ENCODE peak calls at places on chromosomes 6 and 20, in six cellular contexts. W is A549; H is fibroblast of lung; T is CD8-positive, alpha-beta memory T cell; D is mammary epithelial cell; Z is spleen. X is an unnamed sample.

GRCh38 chr20:4060054-4060795 is 44.9 kb upstream of the RNF24 start:
- DNase-seq in W (no peak), H (no peak), T (no peak), D (no peak), Z (peak), X (peak)

GRCh38 chr6:142900467-142900961 is 44.5 kb downstream of the HIVEP2 start:
- DNase-seq in W (no peak), H (no peak), T (peak), D (no peak), Z (no peak), X (no peak)

GRCh38 chr6:144186817-144187625 is 36.7 kb downstream of the STX11 start:
- DNase-seq in W (no peak), H (no peak), T (no peak), D (no peak), Z (no peak), X (no peak)

GRCh38 chr6:130775421-130776012 is 51.7 kb upstream of the SMLR1 start:
- DNase-seq in W (no peak), H (peak), T (no peak), D (no peak), Z (no peak), X (no peak)

GRCh38 chr6:113464959-113465358 is 392.2 kb upstream of the MARCKS start:
- DNase-seq in W (peak), H (peak), T (no peak), D (peak), Z (no peak), X (no peak)

GRCh38 chr20:61918548-61918947 is 147.1 kb downstream of the TAF4 start:
- DNase-seq in W (no peak), H (no peak), T (no peak), D (no peak), Z (no peak), X (peak)

GRCh38 chr6:35363293-35363750 is 21.0 kb downstream of the PPARD start:
- DNase-seq in W (no peak), H (peak), T (no peak), D (no peak), Z (no peak), X (peak)

GRCh38 chr6:144335914-144336313 is 50.8 kb downstream of the UTRN start:
- DNase-seq in W (no peak), H (no peak), T (no peak), D (peak), Z (peak), X (no peak)

GRCh38 chr20:39563406-39563805 is 601.3 kb downstream of the DHX35 start:
- DNase-seq in W (no peak), H (no peak), T (no peak), D (no peak), Z (no peak), X (no peak)

GRCh38 chr6:147204060-147204785 is at the start of gene STXBP5:
- DNase-seq in W (no peak), H (peak), T (peak), D (peak), Z (peak), X (peak)

GRCh38 chr6:49462071-49462470 is 982 bp downstream of the MMUT start:
- DNase-seq in W (no peak), H (peak), T (peak), D (peak), Z (no peak), X (no peak)

GRCh38 chr6:111662794-111663231 is 57.1 kb upstream of the TRAF3IP2 start:
- DNase-seq in W (no peak), H (peak), T (no peak), D (no peak), Z (no peak), X (no peak)

GRCh38 chr20:49603209-49603627 is 35.3 kb upstream of the PTGIS start:
- DNase-seq in W (no peak), H (peak), T (no peak), D (no peak), Z (no peak), X (peak)

GRCh38 chr20:2986466-2986865 is 57.0 kb upstream of the GNRH2 start:
- DNase-seq in W (no peak), H (peak), T (no peak), D (peak), Z (no peak), X (no peak)

GRCh38 chr20:823326-823902 is 10.1 kb upstream of the FAM110A start:
- DNase-seq in W (no peak), H (no peak), T (no peak), D (no peak), Z (no peak), X (no peak)

GRCh38 chr20:1856419-1856818 is 38.8 kb upstream of the SIRPA start:
- DNase-seq in W (no peak), H (no peak), T (no peak), D (no peak), Z (no peak), X (no peak)

GRCh38 chr6:168270274-168271174 is 49.1 kb downstream of the DACT2 start:
- DNase-seq in W (no peak), H (no peak), T (no peak), D (no peak), Z (no peak), X (peak)

GRCh38 chr20:24681634-24682495 is 212.4 kb downstream of the SYNDIG1 start:
- DNase-seq in W (no peak), H (no peak), T (no peak), D (no peak), Z (peak), X (no peak)

GRCh38 chr6:22029169-22029568 is 267.7 kb downstream of the PRL start:
- DNase-seq in W (no peak), H (peak), T (no peak), D (no peak), Z (no peak), X (no peak)
- H3K27ac ChIP-seq in W (peak), H (no peak), T (no peak), D (no peak), Z (no peak), X (no peak)

GRCh38 chr6:136739501-136739900 is 52.8 kb downstream of the MAP3K5 start:
- DNase-seq in W (no peak), H (no peak), T (peak), D (no peak), Z (no peak), X (no peak)

GRCh38 chr6:136738178-136739057 is 53.9 kb downstream of the MAP3K5 start:
- DNase-seq in W (no peak), H (peak), T (no peak), D (no peak), Z (no peak), X (no peak)

GRCh38 chr6:136742125-136742524 is 50.2 kb downstream of the MAP3K5 start:
- DNase-seq in W (no peak), H (no peak), T (no peak), D (no peak), Z (no peak), X (no peak)

GRCh38 chr6:136739071-136739470 is 53.2 kb downstream of the MAP3K5 start:
- DNase-seq in W (no peak), H (no peak), T (no peak), D (no peak), Z (no peak), X (no peak)

DNA sequence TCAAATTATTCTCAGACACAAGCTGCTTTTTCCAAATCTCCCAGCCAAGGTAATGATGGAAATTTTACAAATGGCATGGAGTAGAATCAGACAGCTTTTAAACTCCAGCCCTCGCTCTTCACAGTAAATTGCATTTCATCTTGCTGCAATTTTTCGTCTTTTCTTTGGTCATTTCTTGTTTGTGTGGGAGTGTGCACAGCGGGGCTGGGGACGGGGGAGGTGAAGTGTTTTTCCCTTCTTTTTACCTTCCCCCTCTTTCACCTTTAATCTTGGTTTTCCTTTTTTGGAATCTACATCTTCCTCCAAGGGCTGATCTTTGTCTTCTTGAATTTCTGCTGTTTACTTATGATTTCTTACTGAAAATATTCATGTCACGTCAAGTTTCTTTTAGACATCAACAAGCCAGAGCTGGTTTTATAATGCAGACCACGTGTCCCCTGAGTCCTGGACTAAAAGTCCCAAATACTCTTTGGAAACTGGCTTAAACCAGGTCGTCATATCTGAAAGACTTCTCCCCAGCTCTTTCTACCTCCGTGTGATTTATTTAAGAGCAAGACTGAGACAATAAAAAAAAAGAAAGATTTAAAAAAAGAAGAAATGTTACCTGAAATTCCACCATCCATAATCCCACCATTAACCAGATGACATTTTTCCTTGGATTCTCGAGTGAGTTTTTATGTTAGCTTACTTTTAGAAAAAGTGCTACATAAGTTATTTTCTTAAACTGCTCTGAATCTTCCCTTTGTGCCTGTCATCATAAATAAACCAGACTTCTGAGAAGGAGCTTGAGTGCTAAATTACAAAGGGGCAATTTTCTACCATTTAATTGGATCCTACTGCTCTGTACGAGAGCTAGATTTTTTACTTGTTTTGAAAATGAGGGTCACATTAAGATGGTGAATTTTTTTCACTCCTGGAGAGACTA is 52.0 kb downstream of the MAP3K5 start:
- DNase-seq in W (no peak), H (no peak), T (no peak), D (no peak), Z (no peak), X (no peak)
- H3K27ac ChIP-seq in W (no peak), H (peak), T (peak), D (no peak), Z (peak), X (no peak)

GRCh38 chr6:155154158-155154830 is 109.5 kb upstream of the CLDN20 start:
- DNase-seq in W (no peak), H (peak), T (no peak), D (peak), Z (no peak), X (no peak)

GRCh38 chr6:155157101-155157500 is 106.7 kb upstream of the CLDN20 start:
- DNase-seq in W (no peak), H (no peak), T (no peak), D (no peak), Z (no peak), X (no peak)

GRCh38 chr6:155162682-155163081 is 101.1 kb upstream of the CLDN20 start:
- DNase-seq in W (no peak), H (no peak), T (no peak), D (no peak), Z (no peak), X (no peak)

GRCh38 chr6:155155787-155156447 is 107.9 kb upstream of the CLDN20 start:
- DNase-seq in W (no peak), H (no peak), T (no peak), D (no peak), Z (no peak), X (no peak)

DNA sequence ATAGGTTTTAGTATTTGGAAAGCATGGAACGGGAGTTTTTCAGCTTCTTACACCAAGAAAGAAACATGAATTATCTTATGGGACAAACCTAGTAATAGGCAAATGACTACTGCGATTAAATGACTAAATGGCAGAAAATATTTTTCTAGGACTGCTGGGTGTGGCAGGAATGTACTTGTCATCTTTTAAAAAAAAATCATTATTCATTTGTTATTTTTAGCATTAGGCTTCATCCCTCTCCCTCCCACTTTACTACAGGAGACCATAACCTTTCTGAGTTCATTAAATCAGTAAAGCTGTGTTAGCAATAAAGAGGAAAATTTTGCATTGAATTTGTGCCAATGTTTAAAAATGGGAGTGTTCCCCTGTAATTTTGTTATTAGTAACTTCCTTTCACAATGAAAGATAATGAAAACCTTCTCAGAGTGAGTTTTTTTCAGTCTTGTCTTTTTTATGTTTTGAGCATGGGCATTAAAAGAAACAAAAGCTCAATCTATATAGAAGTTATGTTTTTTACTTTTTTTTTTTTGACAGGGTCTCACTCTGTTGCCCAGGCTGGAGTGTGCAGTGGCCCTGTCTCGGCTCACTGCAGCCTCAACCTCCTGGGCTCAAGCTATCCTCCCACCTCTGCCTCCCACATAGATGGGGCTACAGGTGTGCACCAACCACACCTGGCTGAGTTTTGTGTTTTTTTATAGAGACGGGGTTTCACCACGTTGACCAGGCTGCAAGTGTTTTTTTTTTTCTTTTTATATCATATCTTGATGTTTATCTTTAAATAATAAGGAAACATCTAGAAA is 105.6 kb upstream of the CLDN20 start:
- DNase-seq in W (no peak), H (peak), T (no peak), D (peak), Z (no peak), X (no peak)
- H3K27ac ChIP-seq in W (no peak), H (no peak), T (no peak), D (no peak), Z (no peak), X (no peak)

DNA sequence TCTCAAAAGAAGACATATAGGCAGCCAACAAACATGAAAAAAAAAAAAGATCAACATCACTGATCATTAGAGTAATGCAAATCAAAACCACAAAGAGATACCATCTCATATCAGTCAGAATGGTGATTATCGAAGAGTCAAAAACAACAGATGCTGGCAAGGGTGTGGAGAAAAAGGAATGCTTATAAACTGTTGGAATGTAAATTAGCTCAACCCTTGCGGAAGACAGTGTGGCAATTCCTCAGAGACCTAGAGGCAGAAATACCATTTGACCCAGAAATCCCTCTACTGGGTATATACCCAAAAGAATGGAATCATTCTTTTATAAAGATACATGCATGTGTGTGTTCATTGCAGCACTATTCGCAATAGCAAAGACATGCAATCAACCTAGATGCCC is 303.8 kb upstream of the THEMIS start:
- DNase-seq in W (no peak), H (no peak), T (no peak), D (peak), Z (no peak), X (no peak)
- H3K27ac ChIP-seq in W (no peak), H (no peak), T (no peak), D (no peak), Z (no peak), X (no peak)

GRCh38 chr6:157222201-157222981 is 100.9 kb downstream of the TMEM242 start:
- DNase-seq in W (no peak), H (no peak), T (no peak), D (no peak), Z (peak), X (peak)
- H3K27ac ChIP-seq in W (no peak), H (no peak), T (no peak), D (no peak), Z (no peak), X (no peak)

GRCh38 chr6:27777126-27777525 is 135.1 kb downstream of the OR2B2 start:
- DNase-seq in W (no peak), H (no peak), T (no peak), D (no peak), Z (no peak), X (peak)
- H3K27ac ChIP-seq in W (peak), H (no peak), T (peak), D (no peak), Z (no peak), X (no peak)